ENCODE peak calls at places on chromosomes 1 and 21, in eight cellular contexts. R is fibroblast of the aortic adventitia, B is hepatocyte, Y is NB4, F is pancreas, Q is stomach, X is fibroblast of pulmonary artery, P is tibial nerve. J is an unnamed sample.

GRCh38 chr1:168477792-168478191 is 66.0 kb downstream of the XCL2 start:
- DNase-seq in X (peak), F (no peak), B (no peak), R (no peak), P (no peak), Q (no peak), Y (no peak), J (no peak)

GRCh38 chr1:68975534-68975933 is 478.7 kb upstream of the DEPDC1 start:
- DNase-seq in R (peak), Q (no peak), X (no peak), P (no peak), F (no peak), Y (no peak), B (no peak), J (no peak)

GRCh38 chr1:75616436-75617433 is 5.8 kb upstream of the SLC44A5 start:
- DNase-seq in B (peak), F (no peak), Q (no peak), X (peak), R (peak), Y (no peak), P (no peak), J (peak)

GRCh38 chr1:205896351-205896750 is 46.4 kb upstream of the PM20D1 start:
- DNase-seq in B (no peak), Q (no peak), P (no peak), X (no peak), R (no peak), Y (no peak), F (no peak), J (no peak)

GRCh38 chr1:246527402-246528088 is 20.5 kb upstream of the SMYD3 start:
- DNase-seq in P (no peak), X (no peak), Y (peak), F (no peak), B (no peak), Q (no peak), R (no peak), J (no peak)

GRCh38 chr21:42105916-42106315 is 34.8 kb downstream of the UMODL1 start:
- DNase-seq in X (no peak), F (no peak), Q (no peak), R (no peak), B (no peak), P (no peak), Y (no peak), J (no peak)

GRCh38 chr21:43934116-43934515 is 69.1 kb downstream of the AGPAT3 start:
- DNase-seq in B (no peak), Q (no peak), F (no peak), Y (no peak), X (no peak), R (no peak), P (no peak), J (no peak)

GRCh38 chr1:8663915-8664331 is 153.5 kb downstream of the RERE start:
- DNase-seq in Q (peak), F (no peak), R (peak), P (no peak), B (no peak), Y (no peak), X (peak), J (peak)

GRCh38 chr1:240337795-240338194 is 246.1 kb downstream of the FMN2 start:
- DNase-seq in P (no peak), F (no peak), B (peak), Q (no peak), X (peak), Y (no peak), R (peak), J (no peak)

GRCh38 chr1:85320371-85321131 is 44.1 kb upstream of the BCL10 start:
- DNase-seq in P (no peak), F (no peak), Y (no peak), B (no peak), Q (no peak), X (peak), R (peak), J (no peak)

GRCh38 chr1:101237229-101237837 is 514 bp downstream of the S1PR1 start:
- DNase-seq in P (no peak), B (no peak), R (peak), X (peak), F (no peak), Q (no peak), Y (peak), J (peak)

GRCh38 chr1:114341886-114342285 is 169.1 kb downstream of the TRIM33 start:
- DNase-seq in Y (peak), X (no peak), F (no peak), B (no peak), Q (no peak), P (no peak), R (no peak), J (no peak)

GRCh38 chr1:215631489-215631888 is 64.4 kb downstream of the KCTD3 start:
- DNase-seq in B (peak), F (no peak), Y (no peak), Q (no peak), R (peak), P (no peak), X (no peak), J (no peak)

GRCh38 chr1:218498061-218498938 is 153.2 kb downstream of the TGFB2 start:
- DNase-seq in P (no peak), X (peak), B (no peak), F (no peak), Q (no peak), R (peak), Y (no peak), J (no peak)

GRCh38 chr1:206464456-206464964 is 5.8 kb upstream of the IKBKE start:
- DNase-seq in P (no peak), Y (no peak), B (peak), X (peak), F (no peak), R (peak), Q (no peak), J (no peak)

GRCh38 chr1:162878000-162878596 is 17.1 kb upstream of the CCDC190 start:
- DNase-seq in B (peak), R (peak), X (peak), F (peak), Y (peak), P (no peak), Q (peak), J (peak)

GRCh38 chr1:46630719-46631118 is 14.1 kb upstream of the MOB3C start:
- DNase-seq in X (no peak), R (no peak), Q (no peak), B (no peak), P (no peak), F (no peak), Y (no peak), J (no peak)

GRCh38 chr1:182817802-182818201 is 21.3 kb upstream of the DHX9 start:
- DNase-seq in Q (no peak), P (no peak), X (no peak), F (no peak), R (no peak), B (no peak), Y (no peak), J (no peak)

GRCh38 chr1:214277704-214278635 is 3.0 kb upstream of the SMYD2 start:
- DNase-seq in X (no peak), Q (no peak), R (peak), B (no peak), P (no peak), Y (no peak), F (no peak), J (no peak)

GRCh38 chr1:42957880-42958487 is 684 bp downstream of the SLC2A1 start:
- DNase-seq in R (peak), F (peak), Q (peak), B (peak), Y (peak), X (peak), P (no peak), J (peak)

DNA sequence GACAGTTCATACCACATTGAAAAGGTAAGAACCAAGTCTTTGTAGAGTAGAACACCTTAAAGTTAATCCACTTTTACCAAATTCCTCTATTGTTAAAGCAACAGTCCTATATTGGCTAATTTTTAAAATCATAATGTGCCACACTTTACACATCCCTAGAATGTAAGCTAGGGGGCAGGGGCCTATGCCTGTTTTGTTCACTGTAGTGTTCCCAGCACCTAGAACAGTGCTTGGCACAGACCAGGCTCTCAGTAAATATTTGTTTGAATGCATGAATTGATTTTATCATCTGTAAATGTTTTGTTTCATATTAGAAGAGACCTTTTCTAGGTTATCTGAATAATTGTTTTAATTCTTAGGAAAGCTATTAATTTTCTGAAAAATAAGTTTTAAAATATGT is 9.1 kb downstream of the SMAP2 start:
- DNase-seq in Q (no peak), Y (no peak), F (no peak), B (no peak), P (no peak), R (no peak), X (no peak), J (no peak)
- TF ChIP-seq CTCF in Q (no peak), Y (no peak), F (no peak), B (no peak), P (no peak), R (peak), X (no peak), J (no peak)

GRCh38 chr1:3207217-3207848 is 138.3 kb downstream of the PRDM16 start:
- DNase-seq in B (no peak), P (no peak), R (no peak), X (no peak), Q (no peak), F (peak), Y (peak), J (no peak)
- TF ChIP-seq CTCF in B (no peak), P (no peak), R (no peak), X (no peak), Q (no peak), F (no peak), Y (no peak), J (no peak)

DNA sequence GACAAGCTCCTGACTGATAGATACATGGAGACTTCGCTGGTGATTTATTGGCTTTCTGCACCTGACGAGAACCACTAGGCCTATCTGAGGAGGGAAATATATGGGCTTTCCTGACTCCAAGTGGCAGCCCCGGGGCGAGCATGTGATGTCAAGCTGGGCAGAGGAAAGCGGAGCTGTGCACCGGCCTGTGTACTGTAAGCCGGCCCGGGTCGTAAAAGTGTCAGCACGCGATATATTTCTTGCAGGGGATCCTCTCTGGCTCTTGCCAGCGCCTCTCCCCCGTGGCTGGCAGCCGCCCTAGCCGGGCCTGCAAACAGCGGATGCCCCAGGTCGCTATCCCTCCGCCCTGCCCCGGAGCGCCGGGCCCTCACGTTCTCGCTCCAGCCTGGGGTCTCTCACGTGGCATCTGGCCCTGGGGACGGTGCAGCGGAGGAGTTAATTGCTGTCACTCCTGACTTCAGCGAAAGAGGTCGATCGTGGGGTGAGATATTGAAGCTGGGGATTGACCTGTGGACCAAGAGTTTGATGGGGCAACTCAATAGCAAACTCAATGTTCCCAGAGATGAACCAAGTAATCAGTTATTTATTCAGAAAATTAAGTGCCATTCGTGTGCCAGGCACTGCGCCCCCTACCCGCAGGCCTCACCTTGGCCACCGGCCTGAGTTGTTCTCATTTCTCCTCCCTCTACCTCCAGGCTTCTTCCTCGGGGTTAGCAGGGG is 41.0 kb upstream of the HAO2 start:
- DNase-seq in F (peak), Q (peak), B (peak), X (peak), P (no peak), R (peak), Y (peak), J (peak)
- TF ChIP-seq CTCF in F (peak), Q (no peak), B (peak), X (peak), P (peak), R (peak), Y (peak), J (peak)

GRCh38 chr21:16194851-16195251 is 465.1 kb downstream of the USP25 start:
- DNase-seq in P (no peak), X (peak), Y (no peak), B (no peak), R (peak), F (no peak), Q (no peak), J (no peak)

GRCh38 chr21:16192900-16193299 is 463.1 kb downstream of the USP25 start:
- DNase-seq in Y (no peak), P (no peak), X (peak), F (no peak), B (peak), Q (no peak), R (peak), J (no peak)

GRCh38 chr21:16195896-16196443 is 466.2 kb downstream of the USP25 start:
- DNase-seq in X (peak), R (peak), P (no peak), Y (no peak), F (no peak), B (no peak), Q (no peak), J (no peak)

GRCh38 chr21:16195476-16195875 is 465.7 kb downstream of the USP25 start:
- DNase-seq in Y (no peak), Q (no peak), P (no peak), B (no peak), X (peak), R (peak), F (no peak), J (no peak)

GRCh38 chr21:16193758-16194606 is 464.2 kb downstream of the USP25 start:
- DNase-seq in P (peak), Y (peak), R (peak), X (peak), F (peak), B (peak), Q (peak), J (no peak)
- TF ChIP-seq CTCF in P (peak), Y (no peak), R (peak), X (peak), F (no peak), B (peak), Q (no peak), J (no peak)

GRCh38 chr1:12372761-12373160 is 142.9 kb downstream of the VPS13D start:
- DNase-seq in R (no peak), P (no peak), X (no peak), Q (no peak), Y (no peak), B (no peak), F (no peak), J (no peak)
- TF ChIP-seq CTCF in R (no peak), P (no peak), X (no peak), Q (no peak), Y (no peak), B (no peak), F (no peak), J (no peak)

DNA sequence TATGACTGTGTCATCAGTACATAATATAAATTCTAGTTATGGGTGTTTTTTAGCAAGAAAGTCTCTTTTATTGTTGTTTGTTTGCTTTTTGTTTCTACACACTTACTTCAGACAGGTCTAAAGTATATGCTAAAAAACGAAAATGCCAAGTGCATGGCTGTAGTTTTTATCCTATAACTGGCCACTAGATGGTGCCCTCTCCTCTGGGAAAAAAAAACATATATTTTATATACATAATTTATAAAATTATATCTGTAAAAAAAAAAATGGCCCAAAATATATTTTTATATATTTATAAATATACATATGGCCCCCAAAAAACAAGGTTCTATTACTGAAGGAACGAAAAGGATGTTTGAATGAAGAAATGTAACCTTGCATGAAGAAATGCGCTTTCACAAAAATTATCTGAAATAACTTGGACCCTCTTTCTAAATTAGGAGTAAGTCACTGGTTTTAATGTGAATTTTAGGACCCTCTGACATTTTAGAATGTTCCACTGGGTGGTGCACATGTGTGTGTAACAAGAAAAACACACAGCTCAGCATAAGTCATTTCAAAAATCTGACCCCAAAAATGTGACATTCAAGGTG is 93.5 kb downstream of the TTLL7 start:
- DNase-seq in F (no peak), Y (peak), Q (no peak), R (peak), X (peak), P (no peak), B (peak), J (peak)
- TF ChIP-seq CTCF in F (peak), Y (peak), Q (no peak), R (peak), X (peak), P (peak), B (peak), J (no peak)

J was measured in GM13976.